ENCODE peak calls at places on chromosomes 13 and 19, in eight cellular contexts. E is activated gamma-delta T cell treated with Interleukin-2 at 50 U/mL for 16 hours, O is NCI-H774, F is AG09319, T is cardiac fibroblast, Y is heart right ventricle, Z is H9, D is AG09309. V is an unnamed sample.

GRCh38 chr19:5664515-5664914 is 15.8 kb downstream of the MICOS13 start:
- DNase-seq in E (no peak), O (no peak), F (no peak), T (no peak), Y (no peak), Z (no peak), D (no peak), V (no peak)

GRCh38 chr13:36630181-36630806 is 43.5 kb upstream of the SERTM1 start:
- DNase-seq in E (no peak), O (no peak), F (no peak), T (no peak), Y (no peak), Z (no peak), D (no peak), V (no peak)

GRCh38 chr19:52735734-52736133 is 890 bp upstream of the ZNF611 start:
- DNase-seq in E (no peak), O (no peak), F (no peak), T (no peak), Y (peak; percentile 88), Z (peak; percentile 97), D (no peak), V (no peak)

GRCh38 chr13:95624020-95624419 is 20.5 kb downstream of the DZIP1 start:
- DNase-seq in E (no peak), O (no peak), F (no peak), T (peak; percentile 78), Y (no peak), Z (peak; percentile 36), D (no peak), V (peak; percentile 3)

GRCh38 chr13:48000559-48001126 is 430 bp downstream of the SUCLA2 start:
- DNase-seq in E (no peak), O (no peak), F (no peak), T (peak; percentile 7), Y (no peak), Z (peak; percentile 52), D (no peak), V (no peak)

GRCh38 chr19:18762125-18763023 is 28.7 kb downstream of the COMP start:
- DNase-seq in E (no peak), O (peak; percentile 85), F (no peak), T (peak; percentile 77), Y (peak; percentile 70), Z (no peak), D (no peak), V (no peak)

GRCh38 chr13:43785166-43785680 is 1.5 kb downstream of the ENOX1 start:
- DNase-seq in E (no peak), O (no peak), F (no peak), T (no peak), Y (no peak), Z (no peak), D (no peak), V (no peak)

GRCh38 chr13:49938274-49938673 is 2.1 kb upstream of the SPRYD7 start:
- DNase-seq in E (no peak), O (peak; percentile 1), F (no peak), T (no peak), Y (no peak), Z (no peak), D (no peak), V (no peak)

GRCh38 chr13:48038763-48039162 is 1.2 kb downstream of the NUDT15 start:
- DNase-seq in E (no peak), O (no peak), F (no peak), T (no peak), Y (no peak), Z (no peak), D (no peak), V (no peak)

GRCh38 chr19:6233051-6233826 is 46.5 kb downstream of the MLLT1 start:
- DNase-seq in E (no peak), O (no peak), F (no peak), T (peak; percentile 79), Y (peak; percentile 87), Z (no peak), D (no peak), V (no peak)

GRCh38 chr19:3265432-3265831 is 41.0 kb downstream of the CELF5 start:
- DNase-seq in E (no peak), O (no peak), F (no peak), T (no peak), Y (no peak), Z (no peak), D (no peak), V (no peak)

GRCh38 chr13:67390462-67391093 is 160.4 kb upstream of the PCDH9 start:
- DNase-seq in E (no peak), O (no peak), F (no peak), T (peak; percentile 51), Y (no peak), Z (no peak), D (no peak), V (no peak)

GRCh38 chr19:18633321-18633720 is 3.5 kb upstream of the KLHL26 start:
- DNase-seq in E (no peak), O (peak; percentile 10), F (no peak), T (no peak), Y (no peak), Z (no peak), D (no peak), V (no peak)

GRCh38 chr19:45340232-45340898 is at the start of gene KLC3:
- DNase-seq in E (no peak), O (peak; percentile 52), F (no peak), T (no peak), Y (no peak), Z (peak; percentile 68), D (no peak), V (no peak)

GRCh38 chr19:29404951-29405727 is 120.7 kb upstream of the VSTM2B start:
- DNase-seq in E (no peak), O (peak; percentile 70), F (no peak), T (no peak), Y (no peak), Z (peak; percentile 58), D (no peak), V (no peak)

GRCh38 chr13:40087021-40088002 is 431.9 kb downstream of the COG6 start:
- DNase-seq in E (no peak), O (no peak), F (no peak), T (no peak), Y (no peak), Z (peak; percentile 39), D (no peak), V (no peak)

GRCh38 chr13:44465318-44465717 is 91.7 kb downstream of the SERP2 start:
- DNase-seq in E (no peak), O (no peak), F (no peak), T (no peak), Y (no peak), Z (no peak), D (no peak), V (no peak)

GRCh38 chr13:26061947-26062346 is 10.1 kb upstream of the SHISA2 start:
- DNase-seq in E (no peak), O (no peak), F (no peak), T (peak; percentile 67), Y (no peak), Z (no peak), D (peak; percentile 54), V (no peak)

GRCh38 chr13:113364933-113365371 is 1.0 kb upstream of the GRTP1 start:
- DNase-seq in E (no peak), O (no peak), F (no peak), T (no peak), Y (no peak), Z (no peak), D (no peak), V (no peak)

GRCh38 chr19:531009-531752 is 379 bp upstream of the CDC34 start:
- DNase-seq in E (peak; percentile 80), O (peak; percentile 83), F (peak; percentile 49), T (peak; percentile 87), Y (peak; percentile 78), Z (peak; percentile 89), D (no peak), V (no peak)

GRCh38 chr19:55336101-55336500 is 3.6 kb upstream of the KMT5C start:
- DNase-seq in E (no peak), O (no peak), F (no peak), T (no peak), Y (no peak), Z (no peak), D (peak; percentile 39), V (no peak)

V was measured in SK-N-MC.